ENCODE peak calls at places on chromosomes 6 and 20, in five cellular contexts. L is NCI-H1092, R is astrocyte of the spinal cord, S is A172, K is activated T-helper 1 cell treated with Interleukin-2 at 50 U/mL for 16 hours. Y is an unnamed sample.

GRCh38 chr6:107692351-107692750 is 131.8 kb downstream of the SCML4 start:
- DNase-seq in R (peak), S (no peak), K (no peak), L (no peak), Y (no peak)

GRCh38 chr6:158008894-158009891 is 27.5 kb downstream of the SYNJ2 start:
- DNase-seq in S (peak), L (peak), R (peak), K (no peak), Y (peak)

GRCh38 chr6:29631860-29632731 is 887 bp downstream of the GABBR1 start:
- DNase-seq in K (peak), R (peak), S (peak), L (no peak), Y (no peak)

GRCh38 chr20:59783020-59784010 is 150.1 kb downstream of the SYCP2 start:
- DNase-seq in R (peak), S (peak), L (peak), K (no peak), Y (peak)

GRCh38 chr20:61500791-61501321 is 248.8 kb downstream of the CDH4 start:
- DNase-seq in L (no peak), K (no peak), R (no peak), S (peak), Y (no peak)

GRCh38 chr20:5767493-5768098 is 17.4 kb downstream of the SHLD1 start:
- DNase-seq in K (no peak), L (no peak), R (no peak), S (peak), Y (no peak)

GRCh38 chr6:125477849-125478248 is 176.1 kb upstream of the HDDC2 start:
- DNase-seq in S (no peak), L (no peak), K (no peak), R (no peak), Y (no peak)

GRCh38 chr6:26020291-26020982 is 57.8 kb downstream of the TRIM38 start:
- DNase-seq in S (peak), L (peak), K (peak), R (peak), Y (peak)

GRCh38 chr6:131924881-131925474 is 26.2 kb downstream of the CCN2 start:
- DNase-seq in R (peak), K (no peak), L (no peak), S (peak), Y (peak)

GRCh38 chr20:4569882-4570281 is 151.8 kb upstream of the PRND start:
- DNase-seq in S (peak), R (no peak), L (no peak), K (no peak), Y (no peak)